ENCODE peak calls at places on chromosomes 5 and 9, in five cellular contexts. One of them, this sample, is unnamed.
A peak's percentile ranks its signal among the peaks of the same experiment; 100 is the strongest.

GRCh38 chr9:70597886-70598285 is 183.4 kb upstream of the KLF9 start:
- DNase-seq in GM19239: no peak
- DNase-seq in H4: no peak
- DNase-seq in HuH-7.5: no peak
- DNase-seq in LHCN-M2: no peak
- DNase-seq in this sample: no peak

GRCh38 chr9:89051421-89051820 is 60.2 kb downstream of the S1PR3 start:
- DNase-seq in GM19239: no peak
- DNase-seq in H4: no peak
- DNase-seq in HuH-7.5: no peak
- DNase-seq in LHCN-M2: no peak
- DNase-seq in this sample: no peak

GRCh38 chr9:90888941-90889340 is 87.3 kb downstream of the SYK start:
- DNase-seq in GM19239: no peak
- DNase-seq in H4: no peak
- DNase-seq in HuH-7.5: no peak
- DNase-seq in LHCN-M2: no peak
- DNase-seq in this sample: no peak

GRCh38 chr5:159331099-159331973 is 1.0 kb upstream of the IL12B start:
- DNase-seq in GM19239: peak; percentile 53
- DNase-seq in H4: no peak
- DNase-seq in HuH-7.5: peak; percentile 22
- DNase-seq in LHCN-M2: peak; percentile 34
- DNase-seq in this sample: peak; percentile 72

GRCh38 chr5:173509060-173509459 is 107.4 kb downstream of the BOD1 start:
- DNase-seq in GM19239: no peak
- DNase-seq in H4: no peak
- DNase-seq in HuH-7.5: no peak
- DNase-seq in LHCN-M2: no peak
- DNase-seq in this sample: no peak

GRCh38 chr9:125472926-125473701 is 211.5 kb downstream of the GAPVD1 start:
- DNase-seq in GM19239: no peak
- DNase-seq in H4: peak; percentile 24
- DNase-seq in HuH-7.5: peak; percentile 23
- DNase-seq in LHCN-M2: peak; percentile 65
- DNase-seq in this sample: peak; percentile 34

GRCh38 chr9:3296536-3296935 is 229.3 kb downstream of the RFX3 start:
- DNase-seq in GM19239: no peak
- DNase-seq in H4: no peak
- DNase-seq in HuH-7.5: no peak
- DNase-seq in LHCN-M2: no peak
- DNase-seq in this sample: no peak

GRCh38 chr9:130993303-130994030 is 15.5 kb upstream of the LAMC3 start:
- DNase-seq in GM19239: no peak
- DNase-seq in H4: no peak
- DNase-seq in HuH-7.5: no peak
- DNase-seq in LHCN-M2: no peak
- DNase-seq in this sample: no peak

GRCh38 chr5:17258429-17258828 is 41.0 kb downstream of the BASP1 start:
- DNase-seq in GM19239: no peak
- DNase-seq in H4: no peak
- DNase-seq in HuH-7.5: no peak
- DNase-seq in LHCN-M2: peak; percentile 66
- DNase-seq in this sample: no peak

GRCh38 chr5:5523066-5523505 is 100.6 kb downstream of the ICE1 start:
- DNase-seq in GM19239: peak; percentile 12
- DNase-seq in H4: peak; percentile 71
- DNase-seq in HuH-7.5: no peak
- DNase-seq in LHCN-M2: peak; percentile 47
- DNase-seq in this sample: no peak

GRCh38 chr5:54311178-54311811 is 922 bp upstream of the ARL15 start:
- DNase-seq in GM19239: no peak
- DNase-seq in H4: no peak
- DNase-seq in HuH-7.5: no peak
- DNase-seq in LHCN-M2: no peak
- DNase-seq in this sample: no peak

GRCh38 chr5:81400375-81400774 is 6.4 kb upstream of the ACOT12 start:
- DNase-seq in GM19239: no peak
- DNase-seq in H4: no peak
- DNase-seq in HuH-7.5: no peak
- DNase-seq in LHCN-M2: no peak
- DNase-seq in this sample: no peak

GRCh38 chr5:175461370-175461769 is 17.0 kb upstream of the SFXN1 start:
- DNase-seq in GM19239: no peak
- DNase-seq in H4: no peak
- DNase-seq in HuH-7.5: no peak
- DNase-seq in LHCN-M2: no peak
- DNase-seq in this sample: peak; percentile 45